ENCODE peak calls at places on chromosomes 6 and 20, in ten cellular contexts. N is heart left ventricle, Z is pancreas, B is bronchial epithelial cell, X is fibroblast of lung, J is H9, R is fibroblast of the aortic adventitia, Y is breast epithelium, A is progenitor cell of endocrine pancreas, O is psoas muscle. T is an unnamed sample.

GRCh38 chr20:21433329-21433890 is 36.1 kb upstream of the NKX2-4 start:
- DNase-seq in N (no peak), Z (no peak), B (peak), X (peak), J (no peak), R (peak), Y (no peak), A (no peak), O (no peak), T (no peak)

GRCh38 chr6:170442596-170442995 is 110.5 kb downstream of the PSMB1 start:
- DNase-seq in N (peak), Z (no peak), B (no peak), X (no peak), J (no peak), R (no peak), Y (no peak), A (no peak), O (no peak), T (no peak)

GRCh38 chr20:54062812-54063280 is 7.5 kb downstream of the BCAS1 start:
- DNase-seq in N (no peak), Z (no peak), B (peak), X (peak), J (no peak), R (peak), Y (no peak), A (no peak), O (no peak), T (no peak)

GRCh38 chr20:62898970-62899632 is 27.2 kb downstream of the DIDO1 start:
- DNase-seq in N (no peak), Z (no peak), B (no peak), X (no peak), J (no peak), R (no peak), Y (no peak), A (no peak), O (no peak), T (no peak)

GRCh38 chr6:70379473-70380013 is 33.8 kb upstream of the FAM135A start:
- DNase-seq in N (no peak), Z (no peak), B (no peak), X (no peak), J (no peak), R (no peak), Y (no peak), A (no peak), O (no peak), T (no peak)

GRCh38 chr6:45653117-45653883 is 275.6 kb upstream of the SUPT3H start:
- DNase-seq in N (no peak), Z (no peak), B (no peak), X (no peak), J (no peak), R (no peak), Y (no peak), A (no peak), O (no peak), T (no peak)

GRCh38 chr20:20211274-20211987 is 156.5 kb upstream of the INSM1 start:
- DNase-seq in N (no peak), Z (no peak), B (no peak), X (no peak), J (no peak), R (no peak), Y (no peak), A (no peak), O (no peak), T (no peak)

GRCh38 chr6:151060096-151060741 is 179.5 kb upstream of the AKAP12 start:
- DNase-seq in N (no peak), Z (no peak), B (peak), X (peak), J (no peak), R (peak), Y (no peak), A (no peak), O (no peak), T (no peak)

GRCh38 chr6:13831623-13832022 is 17.3 kb upstream of the MCUR1 start:
- DNase-seq in N (no peak), Z (no peak), B (no peak), X (no peak), J (no peak), R (no peak), Y (no peak), A (no peak), O (no peak), T (no peak)

GRCh38 chr6:28224131-28225055 is 682 bp upstream of the ZSCAN9 start:
- DNase-seq in N (no peak), Z (no peak), B (no peak), X (no peak), J (no peak), R (no peak), Y (no peak), A (no peak), O (no peak), T (no peak)

GRCh38 chr6:27130668-27131428 is 116.7 kb upstream of the PRSS16 start:
- DNase-seq in N (no peak), Z (no peak), B (no peak), X (no peak), J (no peak), R (no peak), Y (no peak), A (no peak), O (no peak), T (no peak)

GRCh38 chr6:134531611-134532010 is 213.7 kb upstream of the SGK1 start:
- DNase-seq in N (no peak), Z (no peak), B (no peak), X (no peak), J (no peak), R (no peak), Y (no peak), A (no peak), O (no peak), T (no peak)

GRCh38 chr20:11891827-11892521 is 25.7 kb upstream of the BTBD3 start:
- DNase-seq in N (no peak), Z (peak), B (peak), X (peak), J (peak), R (peak), Y (no peak), A (peak), O (peak), T (peak)

GRCh38 chr6:37061157-37061804 is 55.8 kb downstream of the FGD2 start:
- DNase-seq in N (no peak), Z (peak), B (no peak), X (no peak), J (no peak), R (no peak), Y (no peak), A (no peak), O (peak), T (no peak)

GRCh38 chr6:150169609-150170008 is 26.8 kb downstream of the PPP1R14C start:
- DNase-seq in N (no peak), Z (no peak), B (peak), X (peak), J (no peak), R (peak), Y (no peak), A (no peak), O (no peak), T (no peak)

GRCh38 chr6:20060252-20060651 is 152.0 kb downstream of the MBOAT1 start:
- DNase-seq in N (no peak), Z (no peak), B (no peak), X (no peak), J (no peak), R (no peak), Y (no peak), A (no peak), O (no peak), T (no peak)

GRCh38 chr6:132133734-132134490 is 182.7 kb upstream of the CCN2 start:
- DNase-seq in N (no peak), Z (no peak), B (no peak), X (peak), J (no peak), R (peak), Y (no peak), A (no peak), O (peak), T (no peak)

GRCh38 chr6:129644567-129645015 is 65.4 kb downstream of the ARHGAP18 start:
- DNase-seq in N (no peak), Z (no peak), B (peak), X (peak), J (no peak), R (peak), Y (no peak), A (no peak), O (no peak), T (no peak)

GRCh38 chr20:25643735-25644134 is 19.9 kb upstream of the NANP start:
- DNase-seq in N (no peak), Z (no peak), B (no peak), X (no peak), J (no peak), R (no peak), Y (no peak), A (no peak), O (no peak), T (no peak)

GRCh38 chr6:159080217-159080976 is 35.6 kb upstream of the TAGAP start:
- DNase-seq in N (no peak), Z (no peak), B (no peak), X (no peak), J (no peak), R (no peak), Y (no peak), A (no peak), O (no peak), T (no peak)

GRCh38 chr20:51574248-51575033 is 31.9 kb upstream of the NFATC2 start:
- DNase-seq in N (no peak), Z (no peak), B (peak), X (no peak), J (no peak), R (no peak), Y (no peak), A (no peak), O (no peak), T (no peak)

GRCh38 chr20:49562341-49563014 is 5.5 kb downstream of the PTGIS start:
- DNase-seq in N (peak), Z (no peak), B (no peak), X (peak), J (peak), R (peak), Y (peak), A (no peak), O (peak), T (no peak)

GRCh38 chr6:42960243-42961019 is at the start of gene GNMT:
- DNase-seq in N (peak), Z (peak), B (peak), X (peak), J (peak), R (no peak), Y (peak), A (peak), O (peak), T (peak)

GRCh38 chr6:157513004-157513603 is 132.1 kb downstream of the ZDHHC14 start:
- DNase-seq in N (no peak), Z (no peak), B (no peak), X (no peak), J (no peak), R (no peak), Y (no peak), A (no peak), O (no peak), T (no peak)

GRCh38 chr6:157273756-157274088 is 49.6 kb downstream of the TMEM242 start:
- DNase-seq in N (peak), Z (no peak), B (peak), X (peak), J (peak), R (no peak), Y (no peak), A (no peak), O (no peak), T (peak)

GRCh38 chr6:134529921-134530320 is 212.0 kb upstream of the SGK1 start:
- DNase-seq in N (no peak), Z (no peak), B (peak), X (peak), J (no peak), R (no peak), Y (no peak), A (no peak), O (no peak), T (no peak)

GRCh38 chr6:140203611-140204553 is 829.4 kb upstream of the CITED2 start:
- DNase-seq in N (no peak), Z (no peak), B (no peak), X (peak), J (no peak), R (peak), Y (no peak), A (no peak), O (no peak), T (no peak)

GRCh38 chr20:31719644-31720485 is 2.8 kb downstream of the BCL2L1 start:
- DNase-seq in N (no peak), Z (no peak), B (peak), X (peak), J (peak), R (peak), Y (no peak), A (peak), O (no peak), T (no peak)

GRCh38 chr20:31721408-31722332 is 998 bp downstream of the BCL2L1 start:
- DNase-seq in N (peak), Z (peak), B (no peak), X (no peak), J (peak), R (no peak), Y (no peak), A (no peak), O (peak), T (peak)

GRCh38 chr20:31722388-31723281 is at the start of gene BCL2L1:
- DNase-seq in N (peak), Z (peak), B (peak), X (peak), J (peak), R (peak), Y (peak), A (peak), O (peak), T (peak)

GRCh38 chr20:31718952-31719643 is 3.6 kb downstream of the BCL2L1 start:
- DNase-seq in N (no peak), Z (no peak), B (peak), X (no peak), J (no peak), R (no peak), Y (no peak), A (no peak), O (no peak), T (no peak)

DNA sequence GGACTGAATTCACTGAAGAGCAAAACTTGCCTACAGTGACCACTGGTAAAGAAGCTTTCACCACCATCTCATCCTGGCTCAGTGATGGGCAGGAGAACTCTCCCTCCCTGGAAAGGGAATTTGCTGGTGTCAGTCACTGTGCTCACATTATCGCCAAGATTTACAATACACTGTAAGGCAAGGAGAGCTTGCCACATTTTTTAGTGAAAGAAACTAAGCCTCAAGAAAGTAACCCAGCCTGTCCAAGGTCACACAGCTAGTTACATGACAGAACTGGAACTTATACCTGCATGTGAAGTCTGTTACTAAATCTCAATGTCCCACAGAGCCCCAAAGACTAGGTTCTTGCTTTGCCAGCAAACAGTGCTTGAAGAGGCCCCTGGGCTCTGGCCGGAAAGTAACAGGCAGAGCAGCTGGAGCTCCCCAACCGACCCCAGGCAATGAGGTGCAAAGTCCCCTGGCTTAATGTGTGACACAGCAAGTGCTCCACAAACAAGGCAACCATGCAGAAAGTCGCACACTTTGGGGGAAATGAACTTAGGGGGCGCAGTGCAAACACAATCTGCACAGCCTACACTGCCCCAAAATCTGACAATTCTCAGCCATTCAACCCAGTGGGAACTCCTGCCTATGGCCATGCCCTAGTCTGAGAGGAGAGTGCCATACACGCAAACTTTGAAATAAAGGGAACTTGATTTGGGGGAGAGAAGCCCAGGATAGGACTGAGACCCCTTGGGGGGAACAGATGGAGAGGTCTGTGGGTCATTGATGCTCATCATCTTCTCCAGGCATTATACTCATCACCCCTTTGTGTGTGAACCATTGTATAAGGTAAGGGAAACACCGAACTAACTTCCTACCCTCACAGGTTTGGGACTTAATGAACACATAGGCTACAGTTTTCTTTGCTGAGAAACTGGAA is 1.9 kb downstream of the BCL2L1 start:
- DNase-seq in N (no peak), Z (no peak), B (peak), X (no peak), J (no peak), R (no peak), Y (no peak), A (no peak), O (no peak), T (peak)
- TF ChIP-seq CTCF in N (no peak), Z (no peak), B (no peak), X (no peak), J (no peak), R (no peak), Y (no peak), A (no peak), O (no peak), T (no peak)

GRCh38 chr6:82331031-82331773 is 32.4 kb upstream of the TPBG start:
- DNase-seq in N (no peak), Z (no peak), B (peak), X (peak), J (peak), R (peak), Y (no peak), A (no peak), O (no peak), T (no peak)
- TF ChIP-seq CTCF in N (peak), Z (no peak), B (peak), X (peak), J (peak), R (peak), Y (no peak), A (peak), O (no peak), T (no peak)

GRCh38 chr20:59125332-59125731 is 38.3 kb upstream of the ZNF831 start:
- DNase-seq in N (no peak), Z (no peak), B (no peak), X (no peak), J (no peak), R (no peak), Y (no peak), A (no peak), O (no peak), T (no peak)
- TF ChIP-seq CTCF in N (no peak), Z (no peak), B (no peak), X (no peak), J (no peak), R (no peak), Y (no peak), A (no peak), O (no peak), T (no peak)

GRCh38 chr20:6178537-6178936 is 55.7 kb upstream of the FERMT1 start:
- DNase-seq in N (no peak), Z (no peak), B (peak), X (peak), J (no peak), R (peak), Y (no peak), A (no peak), O (no peak), T (no peak)
- TF ChIP-seq CTCF in N (peak), Z (peak), B (peak), X (peak), J (peak), R (peak), Y (peak), A (peak), O (no peak), T (peak)

GRCh38 chr20:3647418-3647817 is 15.8 kb downstream of the GFRA4 start:
- DNase-seq in N (no peak), Z (no peak), B (no peak), X (no peak), J (no peak), R (no peak), Y (no peak), A (no peak), O (no peak), T (no peak)
- TF ChIP-seq CTCF in N (no peak), Z (no peak), B (no peak), X (no peak), J (no peak), R (no peak), Y (no peak), A (no peak), O (no peak), T (no peak)

GRCh38 chr20:47664068-47664437 is 121.2 kb downstream of the SULF2 start:
- DNase-seq in N (no peak), Z (no peak), B (no peak), X (no peak), J (no peak), R (no peak), Y (no peak), A (no peak), O (no peak), T (no peak)
- TF ChIP-seq CTCF in N (no peak), Z (no peak), B (no peak), X (no peak), J (no peak), R (no peak), Y (no peak), A (no peak), O (no peak), T (peak)

GRCh38 chr6:11192167-11192566 is 40.3 kb downstream of the NEDD9 start:
- DNase-seq in N (no peak), Z (no peak), B (no peak), X (no peak), J (no peak), R (no peak), Y (no peak), A (no peak), O (no peak), T (no peak)

GRCh38 chr6:11193434-11193833 is 39.0 kb downstream of the NEDD9 start:
- DNase-seq in N (no peak), Z (no peak), B (no peak), X (no peak), J (no peak), R (no peak), Y (no peak), A (no peak), O (no peak), T (no peak)

GRCh38 chr6:11196511-11197174 is 35.8 kb downstream of the NEDD9 start:
- DNase-seq in N (no peak), Z (no peak), B (no peak), X (peak), J (no peak), R (no peak), Y (no peak), A (no peak), O (no peak), T (no peak)

GRCh38 chr6:11197175-11197535 is 35.3 kb downstream of the NEDD9 start:
- DNase-seq in N (no peak), Z (no peak), B (no peak), X (peak), J (no peak), R (peak), Y (no peak), A (no peak), O (no peak), T (no peak)

DNA sequence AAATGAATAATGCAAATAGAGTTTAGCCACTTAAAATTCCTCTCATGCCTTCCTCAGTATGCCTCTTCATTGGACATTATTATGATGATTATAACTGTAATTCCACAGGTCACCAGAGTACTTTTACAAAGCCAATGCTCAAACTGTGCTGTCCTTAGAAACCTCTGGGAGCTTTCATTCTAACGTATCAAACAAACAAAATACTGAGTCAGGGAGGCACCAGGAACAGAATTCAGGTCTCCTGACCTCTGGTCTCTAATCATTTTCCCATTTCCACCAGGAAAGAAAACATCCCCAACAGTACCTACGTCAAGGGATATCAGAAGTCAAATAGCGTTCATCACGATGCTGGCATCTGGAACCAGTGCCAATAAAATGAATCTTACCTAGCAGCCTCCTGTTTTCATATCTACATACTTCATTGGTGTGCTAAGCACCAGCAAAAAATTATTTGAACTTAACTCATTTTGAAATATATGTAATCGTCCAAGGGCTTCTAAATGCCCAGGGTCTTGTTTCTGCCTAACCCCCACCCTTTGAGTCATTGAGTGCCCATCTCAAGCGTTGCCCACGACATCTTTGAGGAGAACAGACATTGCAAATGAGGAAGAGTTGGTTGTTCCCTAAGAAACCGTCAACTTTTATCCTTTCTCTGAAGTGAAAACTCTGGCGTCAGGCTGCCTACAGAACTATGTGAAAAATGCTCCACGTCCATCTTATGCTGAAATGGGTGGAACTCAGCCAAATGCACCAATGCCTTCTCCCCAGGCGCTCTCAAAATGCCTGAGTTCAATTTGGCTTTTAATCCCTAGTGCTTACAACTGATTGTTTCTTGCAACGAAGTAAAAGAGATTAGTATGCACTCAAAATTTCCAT is 37.8 kb downstream of the NEDD9 start:
- DNase-seq in N (no peak), Z (no peak), B (no peak), X (peak), J (no peak), R (peak), Y (no peak), A (no peak), O (no peak), T (no peak)
- TF ChIP-seq CTCF in N (no peak), Z (no peak), B (no peak), X (no peak), J (no peak), R (no peak), Y (no peak), A (no peak), O (no peak), T (no peak)

DNA sequence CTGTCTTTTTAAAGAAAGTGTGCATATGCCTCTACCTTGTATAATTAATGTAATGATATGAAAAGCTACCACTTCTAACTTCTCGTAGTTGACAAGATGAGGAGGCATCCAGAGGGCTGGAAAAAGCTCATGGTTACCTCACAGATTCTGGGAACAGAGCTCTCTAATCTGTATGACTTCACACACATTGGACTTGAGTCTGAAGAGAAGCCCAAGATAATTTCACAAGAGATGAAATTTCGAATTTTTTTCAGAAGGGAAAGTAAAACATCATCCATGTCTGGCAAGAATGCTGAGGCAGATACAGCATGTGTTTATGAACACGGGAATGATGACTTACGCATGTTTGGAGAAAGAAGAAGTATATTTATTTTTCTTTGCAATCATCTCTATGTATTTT is 141.8 kb upstream of the TENT5A start:
- DNase-seq in N (no peak), Z (no peak), B (no peak), X (peak), J (no peak), R (peak), Y (no peak), A (no peak), O (no peak), T (no peak)
- TF ChIP-seq CTCF in N (no peak), Z (no peak), B (no peak), X (no peak), J (no peak), R (no peak), Y (no peak), A (no peak), O (no peak), T (no peak)

T was measured in glutamatergic neuron.